ENCODE peak calls at places on chromosomes 6 and 20, in five cellular contexts. F, E, N, Q and S are unnamed samples.

GRCh38 chr20:20536240-20536933 is 168.5 kb downstream of the INSM1 start:
- DNase-seq in N (no peak), E (no peak), F (no peak), Q (no peak), S (no peak)

GRCh38 chr6:33726696-33727095 is 15.2 kb upstream of the UQCC2 start:
- DNase-seq in F (no peak), Q (no peak), E (no peak), N (no peak), S (no peak)

GRCh38 chr6:71727632-71728294 is 158.6 kb upstream of the RIMS1 start:
- DNase-seq in F (no peak), N (no peak), Q (peak; percentile 81), E (no peak), S (peak; percentile 4)

GRCh38 chr6:54613596-54613995 is 233.0 kb upstream of the FAM83B start:
- DNase-seq in F (no peak), N (no peak), E (no peak), Q (no peak), S (no peak)

GRCh38 chr6:25874118-25874517 is at the start of gene SLC17A3:
- DNase-seq in E (no peak), F (no peak), Q (no peak), N (no peak), S (no peak)

GRCh38 chr6:16505711-16506362 is 255.4 kb downstream of the ATXN1 start:
- DNase-seq in Q (no peak), E (peak; percentile 59), N (no peak), F (peak; percentile 35), S (no peak)

GRCh38 chr6:30782425-30783014 is 38.2 kb upstream of the IER3 start:
- DNase-seq in F (peak; percentile 95), Q (no peak), N (no peak), E (no peak), S (no peak)

GRCh38 chr20:5660346-5660745 is 89.9 kb upstream of the SHLD1 start:
- DNase-seq in E (no peak), Q (no peak), N (no peak), F (no peak), S (no peak)

GRCh38 chr20:49310695-49311094 is 32.8 kb upstream of the ZNFX1 start:
- DNase-seq in N (no peak), E (no peak), Q (no peak), F (peak; percentile 75), S (no peak)

GRCh38 chr6:110944681-110945151 is 13.8 kb upstream of the GTF3C6 start:
- DNase-seq in N (no peak), E (no peak), Q (peak; percentile 53), F (peak; percentile 89), S (no peak)

GRCh38 chr20:50577175-50578018 is 67.2 kb downstream of the PTPN1 start:
- DNase-seq in Q (no peak), N (no peak), F (no peak), E (no peak), S (no peak)

GRCh38 chr20:63857751-63858392 is 3.4 kb upstream of the ABHD16B start:
- DNase-seq in F (no peak), N (no peak), E (no peak), Q (peak; percentile 46), S (no peak)

GRCh38 chr6:152854086-152854795 is 103.6 kb downstream of the VIP start:
- DNase-seq in E (no peak), N (no peak), Q (no peak), F (no peak), S (no peak)

GRCh38 chr20:440636-441035 is 21.7 kb downstream of the TBC1D20 start:
- DNase-seq in F (no peak), E (no peak), Q (no peak), N (no peak), S (no peak)

GRCh38 chr20:1674990-1675389 is 17.4 kb upstream of the SIRPG start:
- DNase-seq in F (no peak), Q (no peak), N (no peak), E (no peak), S (no peak)

GRCh38 chr6:2429460-2429859 is 184.1 kb upstream of the GMDS start:
- DNase-seq in N (no peak), Q (no peak), E (peak; percentile 40), F (no peak), S (no peak)

GRCh38 chr6:155177369-155177961 is 86.3 kb upstream of the CLDN20 start:
- DNase-seq in N (peak; percentile 90), Q (peak; percentile 87), F (peak; percentile 83), E (peak; percentile 87), S (peak; percentile 86)

GRCh38 chr20:49976542-49976941 is 6.2 kb upstream of the SNAI1 start:
- DNase-seq in E (no peak), N (no peak), Q (no peak), F (peak; percentile 89), S (no peak)

GRCh38 chr6:45421700-45422540 is 44.2 kb upstream of the SUPT3H start:
- DNase-seq in Q (no peak), E (peak; percentile 70), N (peak; percentile 57), F (peak; percentile 72), S (peak; percentile 20)

GRCh38 chr6:81767163-81768000 is 14.9 kb upstream of the TENT5A start:
- DNase-seq in E (no peak), F (peak; percentile 65), Q (no peak), N (peak; percentile 26), S (no peak)

GRCh38 chr6:81590314-81590691 is 162.2 kb downstream of the TENT5A start:
- DNase-seq in E (no peak), F (no peak), Q (no peak), N (no peak), S (no peak)

GRCh38 chr20:49037962-49038387 is 8.1 kb upstream of the CSE1L start:
- DNase-seq in Q (no peak), F (no peak), E (no peak), N (no peak), S (no peak)

GRCh38 chr6:17863971-17864754 is 123.3 kb downstream of the KIF13A start:
- DNase-seq in F (peak; percentile 96), Q (no peak), N (no peak), E (no peak), S (no peak)

DNA sequence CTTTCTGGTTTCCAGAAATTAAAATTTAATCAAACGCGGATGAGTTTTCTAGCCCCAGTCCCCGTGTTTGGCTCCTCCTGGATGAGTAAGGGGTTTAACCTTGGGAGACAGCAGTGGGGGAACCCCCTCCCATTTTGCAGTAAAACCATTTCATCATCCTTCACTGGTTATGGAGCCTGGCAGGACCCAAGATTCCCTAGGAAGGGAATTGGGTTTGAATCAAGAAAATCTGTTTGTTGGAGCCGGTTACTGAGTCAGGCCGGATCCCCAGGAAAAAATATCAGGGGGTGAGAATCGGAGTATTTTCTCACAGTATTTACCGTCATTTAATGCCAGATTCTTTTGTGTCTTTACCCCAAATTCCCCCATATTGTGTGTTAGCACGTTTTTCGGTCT is 769 bp downstream of the YWHAB start:
- DNase-seq in N (peak; percentile 13), E (no peak), F (no peak), Q (no peak), S (no peak)
- H3K4me1 ChIP-seq in N (peaks cover 31% of the 10 kb centered on the region), E (peaks cover 13% of the 10 kb centered on the region), F (peaks cover 33% of the 10 kb centered on the region), Q (peaks cover 35% of the 10 kb centered on the region), S (peaks cover 42% of the 10 kb centered on the region)

DNA sequence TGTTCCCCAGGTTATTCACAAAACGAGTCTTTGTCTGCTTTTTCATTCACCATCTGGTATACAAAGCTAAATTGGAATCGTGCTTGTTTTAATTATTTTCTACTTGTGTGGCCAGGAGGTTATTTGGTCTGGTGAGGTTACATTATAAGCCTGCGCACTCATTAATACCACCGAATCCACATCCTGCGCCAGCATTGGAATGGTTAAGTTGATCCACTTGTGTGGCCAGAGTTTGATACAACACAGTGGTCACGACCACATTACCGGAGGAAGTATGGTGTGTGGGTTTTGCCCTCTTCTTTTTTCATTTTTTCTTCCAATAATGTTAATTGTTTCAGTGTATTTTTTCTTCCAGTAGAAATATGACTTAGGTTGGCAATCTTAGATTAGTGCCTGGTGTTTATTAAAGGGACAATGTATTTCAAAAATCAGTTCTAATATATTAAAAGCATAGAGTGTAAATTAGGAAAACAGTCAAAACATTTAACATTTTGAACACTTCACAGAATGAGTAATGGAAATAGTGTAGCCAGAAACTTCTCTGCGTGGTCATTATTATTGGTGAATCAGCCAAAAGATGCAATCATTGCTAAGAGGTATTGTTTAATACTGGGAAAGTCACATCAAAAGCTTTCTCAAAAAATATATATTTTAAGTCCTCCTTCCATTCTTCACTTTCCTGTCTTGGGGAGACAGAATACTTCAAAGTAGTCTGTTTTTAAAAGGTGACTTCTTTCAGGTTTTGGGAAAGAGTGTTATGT is 84.5 kb downstream of the JARID2 start:
- DNase-seq in E (no peak), Q (no peak), N (no peak), F (peak; percentile 28), S (no peak)
- H3K4me2 ChIP-seq in E (peak overlapping the region; percentile 33), Q (no peak overlapping the region), N (peak overlapping the region; percentile 69), F (peak overlapping the region; percentile 13), S (peak overlapping the region; percentile 46)

DNA sequence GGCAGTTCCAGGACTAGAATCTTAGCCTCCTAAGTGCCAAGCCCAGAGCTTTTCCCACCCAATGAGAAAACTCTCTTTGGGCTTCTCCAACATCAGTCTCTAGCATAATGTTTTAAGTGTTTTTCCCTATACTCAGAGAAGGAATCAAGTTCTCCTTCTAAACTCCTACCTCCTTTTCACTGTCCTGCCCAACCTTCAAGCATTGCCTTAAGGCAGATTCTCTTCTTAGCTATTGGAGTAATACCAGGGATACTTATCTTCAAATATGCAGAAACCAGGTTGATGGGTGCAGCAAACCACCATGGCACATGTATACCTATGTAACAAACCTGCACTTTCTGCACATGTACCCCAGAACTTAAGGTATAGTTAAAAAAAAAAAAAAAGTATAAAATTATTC is 211.4 kb downstream of the ALDH8A1 start:
- DNase-seq in F (no peak), N (no peak), E (no peak), Q (no peak), S (no peak)
- H3K9me2 ChIP-seq in F (no peaks in the 10 kb centered on the region), N (no peaks in the 10 kb centered on the region), E (no peaks in the 10 kb centered on the region), Q (no peaks in the 10 kb centered on the region), S (no peaks in the 10 kb centered on the region)

DNA sequence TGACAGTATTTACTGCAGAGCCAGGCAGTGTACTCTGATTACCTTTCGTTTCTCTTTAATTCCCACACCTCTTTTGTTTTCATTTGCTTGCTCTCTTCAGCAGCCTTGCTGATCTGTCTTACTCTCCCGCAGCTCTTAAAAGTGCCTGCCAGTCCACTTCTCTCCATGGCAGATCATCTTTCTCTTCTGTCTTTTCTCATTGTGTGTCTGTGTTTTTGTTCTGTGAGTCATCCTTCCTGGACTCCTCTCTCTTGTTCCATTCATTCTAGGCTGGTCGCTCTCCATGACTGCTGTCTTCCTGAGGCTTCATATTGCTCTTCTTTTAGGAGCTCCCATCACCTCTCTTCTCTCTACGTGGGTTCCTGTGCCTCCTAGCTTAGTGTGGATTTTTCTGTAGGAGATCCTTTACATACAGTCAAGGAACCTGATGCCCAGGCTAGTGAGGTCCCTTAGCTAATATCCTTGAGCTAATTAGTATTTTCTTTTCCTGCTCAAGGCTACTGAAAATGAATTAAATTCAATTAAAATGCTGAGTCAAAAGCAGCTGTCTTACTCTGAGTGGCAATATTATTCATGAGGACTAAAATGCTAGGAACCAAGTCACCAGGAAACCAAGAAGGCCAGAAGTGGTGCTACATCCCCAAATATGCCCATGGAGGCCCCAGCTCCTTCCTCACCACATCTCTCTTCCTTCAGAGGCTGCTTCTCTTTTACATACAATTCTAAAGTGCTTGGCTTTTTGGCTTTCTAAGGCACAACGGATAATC is 86.1 kb downstream of the SLX4IP start:
- DNase-seq in E (peak; percentile 27), N (no peak), Q (no peak), F (peak; percentile 84), S (no peak)
- H3K4me1 ChIP-seq in E (peaks cover 20% of the 10 kb centered on the region), N (peaks cover 35% of the 10 kb centered on the region), Q (peaks cover 16% of the 10 kb centered on the region), F (peaks cover 59% of the 10 kb centered on the region), S (peaks cover 8% of the 10 kb centered on the region)